ENCODE peak calls at places on chromosomes 3 and 15, in eight cellular contexts. E is left lung; B is CD8-positive, alpha-beta memory T cell; H is thyroid gland; Z is AG04450; F is T-helper 17 cell; Y is mucosa of descending colon; A is suprapubic skin. Q is an unnamed sample.

GRCh38 chr3:8769088-8769822 is at the start of gene OXTR:
- DNase-seq in E (no peak), B (no peak), H (peak; percentile 36), Z (peak; percentile 69), F (peak; percentile 34), Y (peak; percentile 69), A (no peak), Q (peak; percentile 87)

GRCh38 chr3:110016235-110016634 is 678.9 kb upstream of the DPPA4 start:
- DNase-seq in E (no peak), B (no peak), H (peak; percentile 87), Z (no peak), F (no peak), Y (no peak), A (no peak), Q (no peak)

GRCh38 chr15:93047621-93048425 is 41.2 kb downstream of the RGMA start:
- DNase-seq in E (no peak), B (peak; percentile 70), H (no peak), Z (no peak), F (no peak), Y (no peak), A (no peak), Q (no peak)

GRCh38 chr15:51758645-51759044 is 7.2 kb downstream of the TMOD2 start:
- DNase-seq in E (no peak), B (no peak), H (no peak), Z (no peak), F (no peak), Y (no peak), A (no peak), Q (no peak)

GRCh38 chr3:21017115-21017852 is 733.7 kb downstream of the ZNF385D start:
- DNase-seq in E (no peak), B (no peak), H (no peak), Z (no peak), F (no peak), Y (peak; percentile 21), A (no peak), Q (peak; percentile 26)

GRCh38 chr15:76196286-76196948 is 114.9 kb downstream of the ETFA start:
- DNase-seq in E (peak; percentile 45), B (no peak), H (peak; percentile 52), Z (peak; percentile 75), F (no peak), Y (peak; percentile 80), A (peak; percentile 74), Q (peak; percentile 53)

GRCh38 chr15:101049282-101049681 is 130.1 kb downstream of the LRRK1 start:
- DNase-seq in E (peak; percentile 26), B (no peak), H (no peak), Z (no peak), F (no peak), Y (peak; percentile 18), A (peak; percentile 38), Q (no peak)

GRCh38 chr15:60408438-60409105 is 10.8 kb upstream of the ANXA2 start:
- DNase-seq in E (no peak), B (peak; percentile 21), H (no peak), Z (no peak), F (no peak), Y (no peak), A (no peak), Q (no peak)

GRCh38 chr15:60358935-60359672 is 38.7 kb downstream of the ANXA2 start:
- DNase-seq in E (no peak), B (no peak), H (no peak), Z (peak; percentile 62), F (no peak), Y (no peak), A (no peak), Q (no peak)

GRCh38 chr3:194890086-194890485 is 204.4 kb downstream of the FAM43A start:
- DNase-seq in E (no peak), B (no peak), H (no peak), Z (no peak), F (no peak), Y (no peak), A (no peak), Q (no peak)

GRCh38 chr3:109553573-109554371 is 216.4 kb upstream of the DPPA4 start:
- DNase-seq in E (no peak), B (no peak), H (no peak), Z (no peak), F (no peak), Y (no peak), A (no peak), Q (no peak)

GRCh38 chr3:124833710-124834332 is 53.3 kb downstream of the ITGB5 start:
- DNase-seq in E (no peak), B (no peak), H (no peak), Z (no peak), F (no peak), Y (no peak), A (no peak), Q (peak; percentile 74)

GRCh38 chr15:92714071-92714456 is 58.5 kb upstream of the FAM174B start:
- DNase-seq in E (no peak), B (no peak), H (peak; percentile 21), Z (no peak), F (no peak), Y (no peak), A (no peak), Q (peak; percentile 37)

GRCh38 chr15:93497256-93497655 is 408.2 kb upstream of the RGMA start:
- DNase-seq in E (no peak), B (no peak), H (no peak), Z (no peak), F (no peak), Y (no peak), A (no peak), Q (no peak)

GRCh38 chr3:121974601-121975111 is 47.4 kb downstream of the ILDR1 start:
- DNase-seq in E (no peak), B (no peak), H (no peak), Z (no peak), F (no peak), Y (no peak), A (no peak), Q (no peak)

GRCh38 chr3:192570757-192571156 is 156.6 kb downstream of the FGF12 start:
- DNase-seq in E (no peak), B (no peak), H (no peak), Z (no peak), F (no peak), Y (no peak), A (no peak), Q (no peak)

GRCh38 chr3:194328080-194328571 is 23.0 kb downstream of the CPN2 start:
- DNase-seq in E (no peak), B (peak; percentile 51), H (peak; percentile 45), Z (no peak), F (no peak), Y (no peak), A (no peak), Q (no peak)

GRCh38 chr3:64295594-64295993 is 70.3 kb upstream of the PRICKLE2 start:
- DNase-seq in E (no peak), B (no peak), H (no peak), Z (peak; percentile 75), F (no peak), Y (no peak), A (peak; percentile 64), Q (no peak)

GRCh38 chr3:196216681-196217211 is 412 bp downstream of the SLC51A start:
- DNase-seq in E (no peak), B (no peak), H (no peak), Z (no peak), F (no peak), Y (no peak), A (no peak), Q (no peak)

GRCh38 chr15:26449296-26449695 is 323.6 kb downstream of the GABRB3 start:
- DNase-seq in E (no peak), B (no peak), H (no peak), Z (no peak), F (no peak), Y (no peak), A (no peak), Q (no peak)
- H3K9me3 ChIP-seq in E (peaks cover 14% of the 10 kb centered on the region), B (peaks cover 4% of the 10 kb centered on the region), H (no peaks in the 10 kb centered on the region), Z (peaks cover 17% of the 10 kb centered on the region), F (no peaks in the 10 kb centered on the region), Y (peaks cover 55% of the 10 kb centered on the region), A (peaks cover 4% of the 10 kb centered on the region), Q (no peaks in the 10 kb centered on the region)

DNA sequence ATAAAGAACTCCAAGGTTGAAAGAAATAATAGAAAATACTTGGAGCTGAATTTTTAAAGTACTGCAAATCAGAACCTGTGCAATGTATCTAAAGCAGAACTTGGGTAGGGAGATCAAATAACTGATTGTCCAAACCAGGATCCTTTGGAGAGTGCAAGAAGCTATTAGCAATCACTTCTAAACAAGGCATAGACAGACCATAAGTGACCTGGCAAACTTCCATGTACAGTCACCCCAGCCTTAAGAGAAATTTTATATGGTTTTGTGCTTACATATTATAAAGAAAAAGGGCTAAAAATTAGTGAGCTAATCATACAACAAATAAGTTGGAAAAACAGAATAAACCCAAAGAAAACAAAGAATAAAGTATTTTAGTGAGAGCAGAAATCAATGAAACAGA is 35.2 kb downstream of the ETV5 start:
- DNase-seq in E (no peak), B (no peak), H (no peak), Z (no peak), F (no peak), Y (no peak), A (no peak), Q (no peak)
- H3K9me3 ChIP-seq in E (peaks cover 6% of the 10 kb centered on the region), B (no peaks in the 10 kb centered on the region), H (no peaks in the 10 kb centered on the region), Z (no peaks in the 10 kb centered on the region), F (no peaks in the 10 kb centered on the region), Y (no peaks in the 10 kb centered on the region), A (no peaks in the 10 kb centered on the region), Q (no peaks in the 10 kb centered on the region)

DNA sequence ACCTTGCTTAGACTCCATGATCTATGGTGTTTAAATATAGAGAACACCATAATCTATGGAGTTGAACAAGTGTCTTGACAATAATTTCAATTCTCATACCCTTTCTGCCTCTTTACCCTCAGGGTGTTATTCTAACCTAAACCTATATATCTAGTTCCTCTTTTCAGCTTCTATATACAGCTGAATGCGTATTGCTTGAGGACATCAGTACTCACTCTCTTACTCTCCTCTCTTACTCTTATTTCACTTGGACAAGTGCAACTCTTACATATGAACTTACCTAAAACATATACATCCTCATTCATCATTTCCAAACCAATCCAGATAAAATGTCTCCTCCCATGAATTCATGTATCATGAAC is 187.1 kb downstream of the RAP2B start:
- DNase-seq in E (no peak), B (no peak), H (no peak), Z (no peak), F (no peak), Y (no peak), A (no peak), Q (no peak)
- H3K9me3 ChIP-seq in E (no peaks in the 10 kb centered on the region), B (no peaks in the 10 kb centered on the region), H (no peaks in the 10 kb centered on the region), Z (no peaks in the 10 kb centered on the region), F (no peaks in the 10 kb centered on the region), Y (no peaks in the 10 kb centered on the region), A (no peaks in the 10 kb centered on the region), Q (peaks cover 25% of the 10 kb centered on the region)

GRCh38 chr3:43013743-43014155 is 34.6 kb downstream of the GASK1A start:
- DNase-seq in E (no peak), B (peak; percentile 70), H (no peak), Z (no peak), F (no peak), Y (no peak), A (no peak), Q (no peak)

GRCh38 chr3:43014990-43015389 is 35.9 kb downstream of the GASK1A start:
- DNase-seq in E (no peak), B (peak; percentile 38), H (no peak), Z (no peak), F (no peak), Y (no peak), A (no peak), Q (no peak)

GRCh38 chr3:43015572-43016512 is 36.7 kb downstream of the GASK1A start:
- DNase-seq in E (no peak), B (peak; percentile 50), H (no peak), Z (no peak), F (no peak), Y (no peak), A (no peak), Q (no peak)

GRCh38 chr3:43013256-43013655 is 34.1 kb downstream of the GASK1A start:
- DNase-seq in E (no peak), B (no peak), H (no peak), Z (no peak), F (no peak), Y (no peak), A (no peak), Q (no peak)

GRCh38 chr3:43014216-43014615 is 35.1 kb downstream of the GASK1A start:
- DNase-seq in E (no peak), B (no peak), H (no peak), Z (no peak), F (no peak), Y (no peak), A (no peak), Q (no peak)
- H3K9me3 ChIP-seq in E (peaks cover 53% of the 10 kb centered on the region), B (peaks cover 63% of the 10 kb centered on the region), H (no peaks in the 10 kb centered on the region), Z (peaks cover 21% of the 10 kb centered on the region), F (peaks cover 12% of the 10 kb centered on the region), Y (peaks cover 3% of the 10 kb centered on the region), A (no peaks in the 10 kb centered on the region), Q (peaks cover 5% of the 10 kb centered on the region)

Q was measured in Caco-2.